ENCODE peak calls at places on chromosome 14, in five cellular contexts. J is HepG2, B is upper lobe of left lung, N is A549, W is GM12878. F is an unnamed sample.

GRCh38 chr14:23548351-23549318 is 2.9 kb downstream of the ZFHX2 start:
- ATAC-seq in J (no peak), B (no peak), N (no peak), W (no peak), F (no peak)

GRCh38 chr14:30444451-30444850 is 114.5 kb upstream of the G2E3 start:
- ATAC-seq in J (no peak), B (no peak), N (no peak), W (no peak), F (no peak)

GRCh38 chr14:53638966-53639365 is 317.7 kb downstream of the BMP4 start:
- ATAC-seq in J (no peak), B (no peak), N (no peak), W (no peak), F (no peak)

GRCh38 chr14:63088865-63089264 is 43.6 kb upstream of the KCNH5 start:
- ATAC-seq in J (no peak), B (no peak), N (no peak), W (no peak), F (no peak)

GRCh38 chr14:68089146-68089715 is 269.7 kb downstream of the RAD51B start:
- ATAC-seq in J (no peak), B (no peak), N (peak), W (no peak), F (no peak)

GRCh38 chr14:65269732-65270131 is 142.8 kb upstream of the FUT8 start:
- ATAC-seq in J (no peak), B (no peak), N (no peak), W (no peak), F (no peak)

GRCh38 chr14:23618415-23618988 is 17.7 kb upstream of the DHRS2 start:
- ATAC-seq in J (peak), B (no peak), N (no peak), W (no peak), F (no peak)

GRCh38 chr14:49950275-49951250 is 57.7 kb downstream of the ARF6 start:
- ATAC-seq in J (no peak), B (peak), N (no peak), W (peak), F (no peak)

GRCh38 chr14:90839024-90839888 is 23.0 kb upstream of the TTC7B start:
- ATAC-seq in J (peak), B (no peak), N (no peak), W (no peak), F (peak)

GRCh38 chr14:95300002-95300696 is 19.6 kb downstream of the CLMN start:
- ATAC-seq in J (peak), B (no peak), N (no peak), W (peak), F (no peak)

GRCh38 chr14:30960216-30960615 is 65.2 kb upstream of the AP4S1 start:
- ATAC-seq in J (no peak), B (no peak), N (no peak), W (peak), F (no peak)

GRCh38 chr14:53858344-53858682 is 98.3 kb downstream of the BMP4 start:
- ATAC-seq in J (peak), B (no peak), N (no peak), W (no peak), F (no peak)

GRCh38 chr14:24692382-24693352 is 58.7 kb upstream of the GZMB start:
- ATAC-seq in J (no peak), B (no peak), N (no peak), W (peak), F (no peak)

GRCh38 chr14:106277503-106277902 is 751.1 kb downstream of the TMEM121 start:
- ATAC-seq in J (peak), B (no peak), N (no peak), W (peak), F (no peak)

GRCh38 chr14:91164676-91165075 is 50.8 kb downstream of the DGLUCY start:
- ATAC-seq in J (no peak), B (peak), N (no peak), W (no peak), F (peak)

GRCh38 chr14:54589076-54589475 is 22.1 kb downstream of the SAMD4A start:
- ATAC-seq in J (no peak), B (no peak), N (no peak), W (no peak), F (no peak)

GRCh38 chr14:90614696-90615260 is 201.5 kb downstream of the TTC7B start:
- ATAC-seq in J (no peak), B (no peak), N (no peak), W (no peak), F (no peak)

GRCh38 chr14:73143003-73143402 is 6.7 kb downstream of the PSEN1 start:
- ATAC-seq in J (peak), B (no peak), N (peak), W (peak), F (no peak)

GRCh38 chr14:85943187-85943586 is 413.2 kb downstream of the FLRT2 start:
- ATAC-seq in J (no peak), B (no peak), N (no peak), W (peak), F (no peak)

GRCh38 chr14:44316647-44317432 is 190.2 kb downstream of the FSCB start:
- ATAC-seq in J (peak), B (peak), N (peak), W (peak), F (no peak)

GRCh38 chr14:89540830-89541470 is 123.9 kb upstream of the FOXN3 start:
- ATAC-seq in J (no peak), B (no peak), N (peak), W (no peak), F (no peak)

GRCh38 chr14:43949410-43949809 is 557.7 kb downstream of the FSCB start:
- ATAC-seq in J (no peak), B (no peak), N (no peak), W (no peak), F (no peak)

GRCh38 chr14:52023518-52023917 is 34.2 kb downstream of the RTRAF start:
- ATAC-seq in J (no peak), B (no peak), N (no peak), W (no peak), F (peak)

GRCh38 chr14:33435911-33436310 is 497.2 kb downstream of the NPAS3 start:
- ATAC-seq in J (no peak), B (no peak), N (peak), W (no peak), F (no peak)

GRCh38 chr14:68518910-68519686 is 273.8 kb downstream of the ZFP36L1 start:
- ATAC-seq in J (no peak), B (no peak), N (no peak), W (no peak), F (no peak)

GRCh38 chr14:70009961-70010360 is 130.7 kb downstream of the SMOC1 start:
- ATAC-seq in J (no peak), B (no peak), N (no peak), W (no peak), F (peak)

GRCh38 chr14:61838661-61839060 is 76.4 kb downstream of the SNAPC1 start:
- ATAC-seq in J (no peak), B (peak), N (no peak), W (no peak), F (no peak)

GRCh38 chr14:88793259-88793625 is 489 bp upstream of the EML5 start:
- ATAC-seq in J (no peak), B (no peak), N (no peak), W (no peak), F (peak)

GRCh38 chr14:61533513-61534255 is 161.6 kb upstream of the HIF1A start:
- ATAC-seq in J (no peak), B (no peak), N (no peak), W (no peak), F (no peak)

GRCh38 chr14:52837451-52837850 is 46.0 kb upstream of the GNPNAT1 start:
- ATAC-seq in J (peak), B (no peak), N (no peak), W (no peak), F (no peak)

GRCh38 chr14:95784137-95784536 is 70.2 kb upstream of the TCL1A start:
- ATAC-seq in J (no peak), B (no peak), N (no peak), W (no peak), F (no peak)

GRCh38 chr14:71492346-71492745 is 439.9 kb upstream of the RGS6 start:
- ATAC-seq in J (peak), B (no peak), N (no peak), W (no peak), F (no peak)

GRCh38 chr14:100900837-100901390 is 2.6 kb downstream of the RTL1 start:
- ATAC-seq in J (peak), B (no peak), N (peak), W (no peak), F (no peak)

GRCh38 chr14:91744068-91744480 is 12.2 kb upstream of the CATSPERB start:
- ATAC-seq in J (no peak), B (peak), N (peak), W (no peak), F (no peak)

GRCh38 chr14:98119739-98120138 is 1152.3 kb downstream of the BCL11B start:
- ATAC-seq in J (no peak), B (no peak), N (no peak), W (no peak), F (no peak)

GRCh38 chr14:65487783-65488578 is 75.5 kb downstream of the FUT8 start:
- ATAC-seq in J (no peak), B (no peak), N (no peak), W (peak), F (no peak)

GRCh38 chr14:33362934-33363333 is 424.3 kb downstream of the NPAS3 start:
- ATAC-seq in J (no peak), B (no peak), N (no peak), W (no peak), F (no peak)

GRCh38 chr14:95467657-95468056 is 48.8 kb downstream of the SYNE3 start:
- ATAC-seq in J (no peak), B (no peak), N (no peak), W (no peak), F (no peak)

GRCh38 chr14:51884086-51884927 is 23.9 kb downstream of the GNG2 start:
- ATAC-seq in J (no peak), B (peak), N (no peak), W (peak), F (peak)

GRCh38 chr14:29376251-29376650 is 551.4 kb downstream of the PRKD1 start:
- ATAC-seq in J (no peak), B (no peak), N (no peak), W (no peak), F (no peak)

GRCh38 chr14:79044894-79045624 is 874.9 kb downstream of the NRXN3 start:
- ATAC-seq in J (no peak), B (no peak), N (peak), W (no peak), F (no peak)
- TF ChIP-seq EP300 in J (no peak), B (no peak), N (no peak), W (no peak), F (no peak)

GRCh38 chr14:102678394-102678793 is 85.9 kb downstream of the RCOR1 start:
- ATAC-seq in J (no peak), B (no peak), N (no peak), W (no peak), F (no peak)

GRCh38 chr14:102686176-102686801 is 91.0 kb upstream of the TRAF3 start:
- ATAC-seq in J (no peak), B (no peak), N (no peak), W (no peak), F (no peak)

GRCh38 chr14:102688290-102688689 is 89.0 kb upstream of the TRAF3 start:
- ATAC-seq in J (no peak), B (peak), N (no peak), W (no peak), F (no peak)

GRCh38 chr14:102684276-102684663 is 91.8 kb downstream of the RCOR1 start:
- ATAC-seq in J (peak), B (no peak), N (no peak), W (no peak), F (no peak)

GRCh38 chr14:102683399-102684275 is 91.2 kb downstream of the RCOR1 start:
- ATAC-seq in J (peak), B (peak), N (peak), W (no peak), F (no peak)
- H3K27ac ChIP-seq in J (peak), B (no peak), N (peak), W (no peak), F (no peak)

DNA sequence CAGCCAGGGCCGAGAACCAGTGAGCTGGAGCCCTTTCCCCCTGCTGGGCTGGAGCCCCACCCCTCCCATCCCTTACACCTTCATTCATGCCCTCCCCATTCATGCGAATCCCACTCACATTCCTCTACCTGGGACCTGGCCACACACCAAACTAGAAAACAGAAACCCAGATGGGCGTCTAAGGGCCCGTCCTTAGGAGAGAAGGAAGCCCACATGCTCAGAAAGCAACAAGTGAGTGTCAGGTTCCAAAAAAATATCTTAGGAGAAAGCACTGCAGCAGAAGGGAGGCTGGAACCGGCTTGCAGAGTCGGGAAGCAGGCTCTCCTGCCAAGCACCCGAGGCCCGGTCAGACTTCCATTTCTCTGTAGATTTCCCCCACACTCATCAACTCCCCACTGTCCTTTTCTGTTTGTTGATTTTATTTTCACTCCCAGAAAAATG is 13.6 kb downstream of the BCL11B start:
- ATAC-seq in J (no peak), B (no peak), N (no peak), W (no peak), F (no peak)
- TF ChIP-seq EP300 in J (no peak), B (no peak), N (no peak), W (no peak), F (no peak)

GRCh38 chr14:93057586-93058280 is 58.0 kb downstream of the ITPK1 start:
- ATAC-seq in J (peak), B (no peak), N (no peak), W (no peak), F (no peak)
- H3K27ac ChIP-seq in J (peak), B (no peak), N (peak), W (no peak), F (peak)

GRCh38 chr14:75295061-75295461 is 16.4 kb downstream of the FOS start:
- ATAC-seq in J (peak), B (peak), N (peak), W (no peak), F (peak)
- TF ChIP-seq EP300 in J (no peak), B (no peak), N (no peak), W (no peak), F (no peak)

GRCh38 chr14:103207404-103208072 is 84.3 kb downstream of the TNFAIP2 start:
- ATAC-seq in J (no peak), B (peak), N (no peak), W (no peak), F (peak)

GRCh38 chr14:103205541-103205906 is 82.3 kb downstream of the TNFAIP2 start:
- ATAC-seq in J (no peak), B (no peak), N (no peak), W (no peak), F (no peak)

GRCh38 chr14:103206023-103206481 is 82.8 kb downstream of the TNFAIP2 start:
- ATAC-seq in J (no peak), B (no peak), N (no peak), W (no peak), F (peak)

GRCh38 chr14:103207038-103207403 is 83.8 kb downstream of the TNFAIP2 start:
- ATAC-seq in J (no peak), B (peak), N (no peak), W (no peak), F (peak)

DNA sequence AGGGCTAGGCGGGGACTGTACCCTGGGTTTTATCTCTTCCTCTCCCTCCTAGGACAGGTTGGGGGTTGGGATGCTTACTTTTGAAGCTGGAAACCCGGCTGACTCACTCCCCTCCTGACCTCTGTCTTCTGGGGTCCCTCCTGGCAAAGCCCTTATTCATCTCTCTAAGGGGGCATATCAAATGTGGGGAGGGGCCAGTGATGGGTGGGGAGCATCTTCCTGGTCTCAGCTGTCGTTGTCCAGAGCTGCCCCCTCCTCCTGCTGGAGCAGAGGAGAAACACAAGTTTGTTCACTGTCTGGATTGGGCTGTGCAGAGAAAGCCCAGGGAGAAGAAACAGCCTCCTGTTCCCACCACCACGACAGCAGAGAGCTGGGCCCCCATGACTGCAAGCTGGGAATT is 85.8 kb downstream of the TNFAIP2 start:
- ATAC-seq in J (peak), B (no peak), N (peak), W (no peak), F (no peak)
- H3K27ac ChIP-seq in J (no peak), B (no peak), N (peak), W (no peak), F (peak)

GRCh38 chr14:60248697-60249314 is at the start of gene PPM1A:
- ATAC-seq in J (peak), B (peak), N (peak), W (peak), F (peak)
- TF ChIP-seq EP300 in J (no peak), B (no peak), N (no peak), W (peak), F (no peak)

DNA sequence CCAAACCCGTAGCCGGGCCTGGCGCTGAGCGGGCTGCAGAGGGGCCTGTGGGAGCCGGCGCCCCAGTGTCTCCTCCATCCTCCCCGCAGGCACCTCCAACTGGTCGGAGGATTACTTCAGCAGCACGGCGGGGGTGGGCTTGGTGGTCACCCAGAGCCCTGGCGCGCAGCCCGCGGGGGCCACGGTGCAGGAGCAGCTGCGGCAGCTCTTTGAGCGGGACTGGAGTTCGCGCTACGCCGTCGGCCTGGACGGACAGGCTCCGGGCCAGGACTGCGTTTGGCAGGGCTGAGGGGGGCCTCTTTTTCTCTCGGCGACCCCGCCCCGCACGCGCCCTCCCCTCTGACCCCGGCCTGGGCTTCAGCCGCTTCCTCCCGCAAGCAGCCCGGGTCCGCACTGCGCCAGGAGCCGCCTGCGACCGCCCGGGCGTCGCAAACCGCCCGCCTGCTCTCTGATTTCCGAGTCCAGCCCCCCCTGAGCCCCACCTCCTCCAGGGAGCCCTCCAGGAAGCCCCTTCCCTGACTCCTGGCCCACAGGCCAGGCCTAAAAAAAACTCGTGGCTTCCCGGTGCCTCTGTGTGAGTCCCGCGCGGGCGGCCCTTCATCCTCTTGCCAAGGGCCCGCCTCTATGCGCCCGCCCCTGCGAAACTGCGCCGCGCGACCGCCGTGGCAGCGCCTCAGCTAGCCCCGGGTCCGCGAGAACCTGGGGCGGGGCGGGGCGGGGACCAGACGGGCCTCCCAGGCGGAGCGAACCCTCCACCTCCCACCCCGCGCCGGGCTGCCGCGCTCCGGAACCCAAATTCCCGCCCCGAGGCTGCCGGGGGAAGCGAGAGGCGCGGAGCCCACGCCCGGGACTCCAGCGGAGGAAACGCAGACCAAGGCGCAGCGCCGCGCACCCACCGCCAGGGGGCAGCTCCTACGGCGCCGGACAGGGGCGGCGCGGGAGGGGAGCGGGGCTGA is 8.3 kb downstream of the PLD4 start:
- ATAC-seq in J (peak), B (peak), N (peak), W (peak), F (peak)
- H3K27ac ChIP-seq in J (no peak), B (no peak), N (peak), W (no peak), F (peak)

GRCh38 chr14:56367416-56367815 is 212.2 kb upstream of the TMEM260 start:
- ATAC-seq in J (no peak), B (no peak), N (no peak), W (no peak), F (no peak)
- TF ChIP-seq EP300 in J (no peak), B (no peak), N (no peak), W (no peak), F (no peak)

F was measured in gastroesophageal sphincter.